ENCODE peak calls at places on chromosomes 16 and 17, in eight cellular contexts. S, Z, V, P, I, F, N and M are unnamed samples.

GRCh38 chr17:55154101-55154500 is 110.7 kb upstream of the HLF start:
- DNase-seq in V (no peak), I (no peak), Z (no peak), N (no peak), P (no peak), F (no peak), S (no peak), M (no peak)

GRCh38 chr16:85948870-85949269 is 49.9 kb downstream of the IRF8 start:
- DNase-seq in Z (no peak), P (no peak), F (no peak), N (no peak), I (no peak), V (no peak), S (no peak), M (no peak)

GRCh38 chr17:77451894-77452852 is 311.4 kb downstream of the SEC14L1 start:
- DNase-seq in F (no peak), V (peak), P (no peak), Z (peak), N (peak), S (no peak), I (peak), M (no peak)

GRCh38 chr16:57096192-57096591 is 3.8 kb downstream of the CPNE2 start:
- DNase-seq in N (no peak), P (no peak), S (no peak), V (no peak), I (no peak), F (no peak), Z (no peak), M (no peak)

GRCh38 chr17:40319651-40320550 is 10.9 kb downstream of the RARA start:
- DNase-seq in F (no peak), I (peak), V (no peak), S (no peak), Z (no peak), N (no peak), P (no peak), M (no peak)

GRCh38 chr17:40399185-40399584 is 18.5 kb downstream of the TOP2A start:
- DNase-seq in S (peak), P (no peak), F (peak), V (peak), I (no peak), Z (peak), N (no peak), M (no peak)

GRCh38 chr17:65455154-65455971 is 106.1 kb downstream of the AXIN2 start:
- DNase-seq in Z (no peak), F (no peak), V (no peak), P (no peak), N (no peak), S (no peak), I (no peak), M (no peak)

GRCh38 chr17:33234930-33235685 is 58.0 kb downstream of the ASIC2 start:
- DNase-seq in S (peak), F (no peak), V (peak), P (no peak), N (no peak), I (peak), Z (peak), M (peak)

GRCh38 chr17:40038882-40039513 is 15.2 kb downstream of the MED24 start:
- DNase-seq in I (peak), F (no peak), Z (peak), P (no peak), N (no peak), S (peak), V (peak), M (no peak)

GRCh38 chr16:85750021-85750826 is 672 bp downstream of the C16orf74 start:
- DNase-seq in N (no peak), I (peak), V (peak), F (no peak), Z (peak), S (no peak), P (no peak), M (no peak)

GRCh38 chr16:80142276-80142675 is 398.5 kb upstream of the DYNLRB2 start:
- DNase-seq in N (no peak), P (no peak), S (no peak), I (no peak), F (no peak), Z (no peak), V (no peak), M (no peak)

GRCh38 chr16:28984619-28985135 is at the start of gene LAT:
- DNase-seq in F (no peak), V (no peak), I (peak), N (no peak), P (no peak), Z (no peak), S (no peak), M (no peak)

GRCh38 chr17:32518856-32519768 is 32.3 kb downstream of the CDK5R1 start:
- DNase-seq in I (peak), S (no peak), N (no peak), V (peak), P (peak), F (no peak), Z (peak), M (no peak)

GRCh38 chr17:52159810-52160578 is 1.5 kb upstream of the CA10 start:
- DNase-seq in S (no peak), F (no peak), I (no peak), Z (no peak), V (no peak), N (no peak), P (no peak), M (no peak)

GRCh38 chr16:50394215-50394802 is 25.5 kb upstream of the BRD7 start:
- DNase-seq in F (no peak), P (no peak), V (no peak), I (no peak), Z (no peak), N (no peak), S (no peak), M (no peak)

GRCh38 chr16:57863434-57864160 is 61.3 kb upstream of the KIFC3 start:
- DNase-seq in S (peak), V (peak), I (peak), P (peak), F (no peak), Z (peak), N (no peak), M (no peak)

GRCh38 chr16:11750056-11750455 is 7.4 kb upstream of the TXNDC11 start:
- DNase-seq in Z (no peak), V (no peak), N (no peak), S (no peak), F (no peak), I (no peak), P (no peak), M (no peak)

GRCh38 chr16:74607967-74608356 is 1.0 kb upstream of the GLG1 start:
- DNase-seq in Z (peak), F (no peak), N (no peak), P (no peak), S (no peak), I (no peak), V (no peak), M (no peak)

GRCh38 chr16:22098538-22099255 is 6.4 kb downstream of the VWA3A start:
- DNase-seq in F (no peak), N (no peak), S (peak), I (no peak), P (peak), V (no peak), Z (peak), M (no peak)

GRCh38 chr17:74239169-74239568 is 25.8 kb downstream of the TTYH2 start:
- DNase-seq in N (no peak), I (peak), P (no peak), S (no peak), F (no peak), V (no peak), Z (peak), M (no peak)

GRCh38 chr17:60472449-60472848 is 50.2 kb downstream of the CHCT1 start:
- DNase-seq in V (no peak), F (no peak), P (no peak), Z (no peak), N (no peak), S (no peak), I (no peak), M (no peak)

GRCh38 chr17:66762276-66762675 is 72.6 kb upstream of the CACNG5 start:
- DNase-seq in N (no peak), I (no peak), F (no peak), P (no peak), S (no peak), V (no peak), Z (no peak), M (no peak)

GRCh38 chr17:2690165-2691068 is 21.1 kb downstream of the CLUH start:
- DNase-seq in N (no peak), F (no peak), Z (no peak), P (no peak), I (no peak), V (no peak), S (no peak), M (no peak)

GRCh38 chr17:61289408-61290385 is 109.9 kb upstream of the TBX2 start:
- DNase-seq in P (no peak), V (no peak), N (no peak), S (no peak), Z (no peak), F (no peak), I (no peak), M (no peak)

GRCh38 chr16:85173981-85174751 is 61.9 kb upstream of the CIBAR2 start:
- DNase-seq in F (no peak), P (no peak), I (peak), N (no peak), V (peak), S (peak), Z (peak), M (no peak)

GRCh38 chr16:85390511-85391174 is 222.5 kb upstream of the GSE1 start:
- DNase-seq in I (peak), P (no peak), S (peak), Z (peak), V (peak), F (no peak), N (no peak), M (peak)

GRCh38 chr17:63436523-63437110 is 9.5 kb downstream of the CYB561 start:
- DNase-seq in V (no peak), Z (peak), P (no peak), N (no peak), S (no peak), F (no peak), I (no peak), M (no peak)

GRCh38 chr16:23155445-23156049 is 6.3 kb upstream of the USP31 start:
- DNase-seq in N (no peak), Z (peak), F (no peak), P (no peak), V (no peak), I (peak), S (no peak), M (no peak)

GRCh38 chr16:29900102-29900887 is at the start of gene ASPHD1:
- DNase-seq in Z (peak), N (peak), I (no peak), S (peak), P (peak), V (peak), F (no peak), M (no peak)

GRCh38 chr17:54537656-54538055 is 363.0 kb upstream of the TOM1L1 start:
- DNase-seq in S (no peak), N (no peak), V (no peak), I (no peak), Z (no peak), P (no peak), F (no peak), M (no peak)

GRCh38 chr17:39507511-39507910 is 46.2 kb downstream of the CDK12 start:
- DNase-seq in N (no peak), Z (no peak), V (no peak), I (no peak), F (no peak), P (no peak), S (no peak), M (no peak)

GRCh38 chr17:41360291-41360995 is 9.2 kb downstream of the KRT33B start:
- DNase-seq in V (peak), Z (no peak), I (no peak), N (no peak), P (no peak), F (no peak), S (no peak), M (no peak)

GRCh38 chr17:50785126-50785525 is 17.8 kb upstream of the ANKRD40CL start:
- DNase-seq in P (no peak), F (no peak), S (no peak), V (no peak), Z (no peak), N (no peak), I (no peak), M (no peak)

GRCh38 chr17:79821331-79822095 is 17.7 kb downstream of the CBX4 start:
- DNase-seq in S (no peak), P (no peak), V (no peak), F (no peak), I (no peak), N (no peak), Z (no peak), M (no peak)
- H3K27ac ChIP-seq in S (no peak), P (no peak), V (no peak), F (no peak), I (no peak), N (no peak), Z (no peak), M (no peak)

GRCh38 chr17:82464567-82464929 is 6.0 kb downstream of the NARF start:
- DNase-seq in N (no peak), P (no peak), V (no peak), I (no peak), Z (no peak), S (no peak), F (no peak), M (no peak)

GRCh38 chr17:82463391-82463790 is 4.8 kb downstream of the NARF start:
- DNase-seq in F (no peak), I (no peak), P (no peak), V (no peak), S (no peak), N (no peak), Z (no peak), M (no peak)

GRCh38 chr17:82463881-82464566 is 5.5 kb downstream of the NARF start:
- DNase-seq in Z (no peak), F (no peak), N (no peak), I (no peak), P (no peak), V (no peak), S (no peak), M (no peak)

GRCh38 chr17:82458885-82459424 is 414 bp downstream of the NARF start:
- DNase-seq in I (peak), N (no peak), V (peak), Z (no peak), F (no peak), S (no peak), P (no peak), M (no peak)

DNA sequence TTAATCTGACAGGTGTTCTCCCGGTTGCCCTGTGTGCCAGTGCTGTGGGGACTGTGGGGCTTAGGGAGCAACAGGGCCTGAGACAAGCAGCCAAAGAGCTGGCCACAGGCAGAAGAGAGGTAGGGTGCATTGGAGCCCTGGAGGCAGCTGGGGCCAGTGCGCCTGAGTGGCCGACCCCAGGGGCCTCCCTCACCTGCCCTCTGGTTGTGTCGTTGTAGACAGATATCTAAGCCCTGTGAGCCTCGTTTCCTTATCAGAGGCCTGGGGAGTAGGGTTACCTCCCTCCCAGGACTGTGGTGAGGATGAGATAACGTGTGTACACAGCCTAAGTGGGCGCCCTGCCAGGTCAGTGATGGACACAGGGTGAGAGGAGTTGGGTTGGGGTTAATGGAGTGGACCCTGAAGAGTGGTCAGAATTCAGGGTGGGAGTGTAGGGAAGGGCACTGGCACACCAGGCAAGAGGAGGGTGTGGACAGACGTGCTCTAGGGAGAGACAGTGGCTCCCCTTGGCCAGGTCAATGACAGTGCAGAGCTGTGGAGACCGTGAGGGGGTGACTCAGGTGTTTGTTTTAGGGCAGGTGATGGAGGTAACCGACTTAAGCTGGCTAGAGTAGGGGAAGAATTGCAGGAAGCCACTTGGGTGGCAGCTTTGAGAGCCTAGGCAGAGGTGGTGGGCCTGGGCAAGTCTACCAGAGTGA is 3.4 kb downstream of the NARF start:
- DNase-seq in P (no peak), Z (no peak), S (no peak), I (no peak), F (no peak), V (no peak), N (no peak), M (peak)
- H3K27ac ChIP-seq in P (no peak), Z (no peak), S (no peak), I (no peak), F (no peak), V (no peak), N (no peak), M (no peak)

DNA sequence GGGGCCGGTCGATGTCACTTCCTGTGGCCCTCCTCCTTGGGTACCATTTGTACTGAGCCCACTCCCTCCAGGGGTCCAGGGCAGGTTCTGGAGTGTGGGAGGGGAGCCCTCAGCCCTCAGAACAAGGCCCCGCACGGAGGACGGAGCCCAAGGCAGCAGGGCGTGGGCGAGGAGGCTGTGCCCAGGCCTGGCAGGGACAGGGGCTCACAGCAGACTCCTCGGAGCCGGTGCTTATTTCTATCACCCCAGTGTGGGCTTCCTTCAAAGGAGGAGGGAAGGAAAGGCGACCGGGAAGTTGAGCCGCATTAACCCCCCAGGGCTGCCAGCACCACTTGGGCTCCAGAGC is 54.0 kb downstream of the ABR start:
- DNase-seq in S (no peak), P (no peak), F (no peak), I (no peak), Z (no peak), N (no peak), V (no peak), M (no peak)
- H3K27ac ChIP-seq in S (peak), P (no peak), F (peak), I (no peak), Z (no peak), N (no peak), V (no peak), M (no peak)

DNA sequence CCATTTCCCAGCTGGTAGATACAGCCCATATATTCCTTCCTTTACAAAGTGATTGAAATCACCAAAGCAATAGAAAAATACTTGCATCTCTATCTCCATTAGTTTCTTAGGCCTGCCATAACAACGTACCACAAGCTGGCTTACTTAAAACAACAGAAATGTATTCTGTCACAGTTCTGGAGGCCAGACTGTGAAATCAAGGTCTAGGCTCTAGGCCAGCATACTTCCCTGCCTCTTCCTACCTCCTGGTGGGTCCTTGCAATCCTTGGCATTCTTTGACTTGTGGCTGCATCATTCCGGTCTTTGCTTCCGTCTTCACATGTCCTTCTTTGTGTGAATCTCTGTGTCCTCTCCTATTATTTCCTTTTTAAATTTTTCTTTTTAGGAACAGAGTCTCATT is 62.5 kb downstream of the ERCC4 start:
- DNase-seq in S (no peak), N (no peak), I (no peak), P (no peak), V (no peak), F (no peak), Z (no peak), M (no peak)
- H3K27ac ChIP-seq in S (no peak), N (no peak), I (no peak), P (no peak), V (no peak), F (no peak), Z (no peak), M (no peak)

GRCh38 chr17:8148560-8148959 is 3.6 kb downstream of the PER1 start:
- DNase-seq in S (no peak), V (no peak), N (no peak), Z (no peak), F (no peak), P (no peak), I (no peak), M (no peak)
- H3K27ac ChIP-seq in S (no peak), V (no peak), N (no peak), Z (no peak), F (no peak), P (no peak), I (peak), M (no peak)

GRCh38 chr17:81365601-81366585 is 29.4 kb upstream of the BAHCC1 start:
- DNase-seq in F (no peak), I (peak), Z (peak), P (no peak), N (no peak), V (peak), S (no peak), M (peak)
- H3K27ac ChIP-seq in F (no peak), I (peak), Z (no peak), P (no peak), N (peak), V (peak), S (peak), M (peak)

GRCh38 chr17:9974460-9975381 is 69.7 kb upstream of the RCVRN start:
- DNase-seq in S (no peak), F (no peak), V (no peak), Z (no peak), N (no peak), I (no peak), P (no peak), M (no peak)
- H3K27ac ChIP-seq in S (no peak), F (no peak), V (no peak), Z (no peak), N (no peak), I (peak), P (no peak), M (no peak)

GRCh38 chr17:37847811-37848331 is 76.3 kb upstream of the TBC1D3K start:
- DNase-seq in N (no peak), Z (no peak), V (no peak), I (no peak), S (no peak), F (no peak), P (no peak), M (no peak)
- H3K27ac ChIP-seq in N (no peak), Z (no peak), V (no peak), I (no peak), S (no peak), F (no peak), P (no peak), M (no peak)

GRCh38 chr16:27240948-27241531 is 27.5 kb downstream of the NSMCE1 start:
- DNase-seq in V (no peak), Z (peak), F (no peak), I (no peak), P (no peak), N (no peak), S (no peak), M (no peak)
- H3K27ac ChIP-seq in V (no peak), Z (peak), F (no peak), I (peak), P (no peak), N (no peak), S (peak), M (no peak)